ENCODE peak calls at places on chromosomes 11 and 22, in seven cellular contexts. W is mesendoderm, J is H9, H is neuronal stem cell, Y is H1, X is trophoblast cell, K is IMR-90. T is an unnamed sample.

GRCh38 chr22:49676783-49677494 is 150.7 kb downstream of the BRD1 start:
- DNase-seq in J (peak; percentile 13), X (no peak), W (no peak), Y (peak; percentile 29), H (no peak), K (no peak), T (no peak)

GRCh38 chr11:108958446-108959123 is 293.7 kb downstream of the DDX10 start:
- DNase-seq in H (no peak), Y (no peak), K (peak; percentile 82), W (peak; percentile 21), X (peak; percentile 59), J (no peak), T (peak; percentile 70)

GRCh38 chr11:2777871-2778629 is 78.3 kb upstream of the KCNQ1OT1 start:
- DNase-seq in K (no peak), H (no peak), W (no peak), J (peak; percentile 31), Y (peak; percentile 46), X (no peak), T (no peak)

GRCh38 chr11:96741068-96741467 is 351.3 kb downstream of the JRKL start:
- DNase-seq in Y (no peak), X (no peak), H (no peak), J (no peak), K (peak; percentile 22), W (no peak), T (no peak)

GRCh38 chr11:70127653-70128434 is 49.7 kb downstream of the ANO1 start:
- DNase-seq in Y (no peak), H (no peak), K (peak; percentile 24), X (no peak), W (peak; percentile 84), J (no peak), T (no peak)

GRCh38 chr11:82792319-82792718 is 58.7 kb upstream of the FAM181B start:
- DNase-seq in K (no peak), Y (no peak), W (no peak), H (no peak), J (no peak), X (peak; percentile 67), T (no peak)

GRCh38 chr11:124071622-124071948 is 30.5 kb upstream of the OR10G7 start:
- DNase-seq in Y (no peak), W (peak; percentile 19), K (no peak), X (no peak), H (no peak), J (no peak), T (no peak)

GRCh38 chr22:47062126-47062525 is 299.7 kb downstream of the TBC1D22A start:
- DNase-seq in Y (no peak), X (no peak), K (no peak), W (no peak), H (no peak), J (peak; percentile 15), T (no peak)

GRCh38 chr11:116511684-116512083 is 261.1 kb downstream of the BUD13 start:
- DNase-seq in X (no peak), Y (peak; percentile 35), K (no peak), W (no peak), J (no peak), H (no peak), T (no peak)

GRCh38 chr11:65662247-65662801 is 392 bp downstream of the RELA start:
- DNase-seq in H (no peak), Y (no peak), K (no peak), W (no peak), J (no peak), X (peak; percentile 21), T (peak; percentile 31)

GRCh38 chr11:73242291-73243092 is 24.4 kb downstream of the P2RY2 start:
- DNase-seq in W (peak; percentile 90), K (peak; percentile 60), X (peak; percentile 85), H (peak; percentile 78), Y (peak; percentile 97), J (peak; percentile 91), T (peak; percentile 77)

GRCh38 chr11:23540101-23540561 is 679.9 kb upstream of the CCDC179 start:
- DNase-seq in Y (peak; percentile 50), H (peak; percentile 57), J (peak; percentile 69), X (peak; percentile 57), K (peak; percentile 53), W (peak; percentile 96), T (peak; percentile 53)

GRCh38 chr11:32891657-32892354 is 805 bp upstream of the QSER1 start:
- DNase-seq in X (no peak), H (no peak), W (peak; percentile 71), K (no peak), J (no peak), Y (no peak), T (peak; percentile 45)

GRCh38 chr11:119373917-119374631 is 7.4 kb downstream of the USP2 start:
- DNase-seq in H (peak; percentile 82), X (peak; percentile 86), Y (peak; percentile 97), K (peak; percentile 75), J (peak; percentile 88), W (peak; percentile 91), T (peak; percentile 78)

GRCh38 chr22:29580200-29580810 is 608 bp downstream of the NIPSNAP1 start:
- DNase-seq in W (peak; percentile 29), H (no peak), Y (peak; percentile 63), J (peak; percentile 43), X (no peak), K (no peak), T (peak; percentile 10)

GRCh38 chr11:94043241-94043640 is 22.1 kb downstream of the HEPHL1 start:
- DNase-seq in W (no peak), Y (no peak), K (no peak), J (no peak), H (no peak), X (no peak), T (no peak)

GRCh38 chr11:94049351-94049750 is 28.2 kb downstream of the HEPHL1 start:
- DNase-seq in X (no peak), J (no peak), K (no peak), W (peak; percentile 3), H (no peak), Y (no peak), T (no peak)

GRCh38 chr11:94046796-94047195 is 25.6 kb downstream of the HEPHL1 start:
- DNase-seq in J (no peak), X (peak; percentile 48), K (no peak), W (no peak), H (no peak), Y (no peak), T (no peak)

GRCh38 chr11:94048310-94048709 is 27.2 kb downstream of the HEPHL1 start:
- DNase-seq in K (no peak), X (peak; percentile 65), Y (no peak), H (no peak), J (no peak), W (no peak), T (no peak)
- H3K18ac ChIP-seq in K (no peak overlapping the region), X (no peak overlapping the region), Y (no peak overlapping the region), H (no peak overlapping the region), J (no peak overlapping the region), W (no peak overlapping the region), T (no peak overlapping the region)

GRCh38 chr11:5246772-5247478 is 2.7 kb downstream of the HBG1 start:
- DNase-seq in J (no peak), H (no peak), X (no peak), K (no peak), W (peak; percentile 10), Y (no peak), T (no peak)

GRCh38 chr11:5250777-5251176 is 1.1 kb upstream of the HBG1 start:
- DNase-seq in H (no peak), X (no peak), K (no peak), W (no peak), J (no peak), Y (no peak), T (no peak)

GRCh38 chr11:5247479-5248192 is 2.0 kb downstream of the HBG1 start:
- DNase-seq in W (no peak), X (no peak), Y (no peak), K (peak; percentile 23), J (no peak), H (no peak), T (no peak)

GRCh38 chr11:5252280-5253265 is 2.0 kb downstream of the HBG2 start:
- DNase-seq in H (no peak), W (no peak), Y (no peak), J (no peak), X (no peak), K (no peak), T (no peak)

GRCh38 chr11:5251746-5252145 is 2.1 kb upstream of the HBG1 start:
- DNase-seq in Y (no peak), W (no peak), J (no peak), K (no peak), H (no peak), X (no peak), T (no peak)
- H2BK5ac ChIP-seq in Y (no peak overlapping the region), W (no peak overlapping the region), J (no peak overlapping the region), K (no peak overlapping the region), H (no peak overlapping the region), X (no peak overlapping the region), T (no peak overlapping the region)

GRCh38 chr11:68643576-68643975 is 40.8 kb upstream of the GAL start:
- DNase-seq in H (no peak), J (no peak), K (peak; percentile 21), Y (no peak), X (peak; percentile 29), W (no peak), T (no peak)

GRCh38 chr11:68649851-68650555 is 34.3 kb upstream of the GAL start:
- DNase-seq in W (no peak), J (no peak), Y (no peak), H (no peak), K (no peak), X (no peak), T (no peak)

GRCh38 chr11:68650801-68651200 is 33.5 kb upstream of the GAL start:
- DNase-seq in W (no peak), J (no peak), X (no peak), K (no peak), Y (no peak), H (no peak), T (no peak)

GRCh38 chr11:68651208-68651984 is 32.9 kb upstream of the GAL start:
- DNase-seq in Y (no peak), J (no peak), H (no peak), X (no peak), K (peak; percentile 11), W (peak; percentile 83), T (peak; percentile 13)

GRCh38 chr11:68646832-68647231 is 37.5 kb upstream of the GAL start:
- DNase-seq in Y (no peak), X (no peak), H (no peak), W (no peak), J (no peak), K (no peak), T (no peak)
- H3K18ac ChIP-seq in Y (no peak overlapping the region), X (no peak overlapping the region), H (no peak overlapping the region), W (no peak overlapping the region), J (no peak overlapping the region), K (no peak overlapping the region), T (peak overlapping the region; percentile 23)

GRCh38 chr22:17785185-17786184 is 11.2 kb upstream of the BID start:
- DNase-seq in Y (peak; percentile 96), W (peak; percentile 89), J (peak; percentile 88), K (no peak), X (peak; percentile 87), H (no peak), T (peak; percentile 42)

GRCh38 chr22:17788023-17788330 is 13.7 kb upstream of the BID start:
- DNase-seq in K (no peak), Y (no peak), H (no peak), W (no peak), X (no peak), J (no peak), T (no peak)

GRCh38 chr22:17787159-17788022 is 13.1 kb upstream of the BID start:
- DNase-seq in Y (no peak), W (no peak), H (no peak), K (no peak), J (no peak), X (no peak), T (no peak)

GRCh38 chr22:17784776-17785175 is 10.5 kb upstream of the BID start:
- DNase-seq in X (no peak), K (no peak), W (no peak), Y (no peak), H (no peak), J (no peak), T (no peak)

GRCh38 chr22:17786435-17787158 is 12.3 kb upstream of the BID start:
- DNase-seq in X (peak; percentile 32), K (no peak), J (peak; percentile 77), Y (no peak), H (peak; percentile 71), W (peak; percentile 69), T (no peak)
- H2BK5ac ChIP-seq in X (no peak overlapping the region), K (no peak overlapping the region), J (no peak overlapping the region), Y (no peak overlapping the region), H (no peak overlapping the region), W (no peak overlapping the region), T (no peak overlapping the region)